ENCODE peak calls at places on chromosomes 12 and 14, in seven cellular contexts. I, S, U, R, O, J and A are unnamed samples.

GRCh38 chr14:58947156-58947555 is 241.3 kb upstream of the DAAM1 start:
- DNase-seq in I (no peak), S (no peak), U (no peak), R (no peak), O (no peak), J (no peak), A (no peak)

GRCh38 chr12:89817501-89818226 is 109.0 kb upstream of the ATP2B1 start:
- DNase-seq in I (no peak), S (no peak), U (no peak), R (no peak), O (no peak), J (no peak), A (no peak)

GRCh38 chr14:56247495-56248087 is 129.4 kb downstream of the PELI2 start:
- DNase-seq in I (no peak), S (peak; percentile 12), U (no peak), R (no peak), O (peak; percentile 4), J (no peak), A (no peak)

GRCh38 chr14:106518054-106518943 is 991.9 kb downstream of the TMEM121 start:
- DNase-seq in I (no peak), S (no peak), U (no peak), R (no peak), O (no peak), J (peak; percentile 11), A (peak; percentile 12)

GRCh38 chr14:82694820-82695219 is 1161.2 kb upstream of the SEL1L start:
- DNase-seq in I (no peak), S (no peak), U (no peak), R (no peak), O (no peak), J (no peak), A (no peak)

GRCh38 chr12:68350753-68351152 is 18.6 kb upstream of the MDM1 start:
- DNase-seq in I (no peak), S (no peak), U (no peak), R (no peak), O (no peak), J (no peak), A (no peak)

GRCh38 chr12:105485321-105485910 is 154.9 kb downstream of the C12orf75 start:
- DNase-seq in I (no peak), S (no peak), U (no peak), R (no peak), O (no peak), J (no peak), A (no peak)

GRCh38 chr14:89436274-89436656 is 19.2 kb upstream of the FOXN3 start:
- DNase-seq in I (no peak), S (no peak), U (no peak), R (no peak), O (no peak), J (no peak), A (no peak)

GRCh38 chr14:75607044-75607443 is 28.6 kb downstream of the FLVCR2 start:
- DNase-seq in I (no peak), S (peak; percentile 52), U (no peak), R (no peak), O (no peak), J (no peak), A (no peak)

GRCh38 chr12:112906712-112907414 is at the start of gene OAS1:
- DNase-seq in I (peak; percentile 89), S (peak; percentile 72), U (no peak), R (no peak), O (no peak), J (peak; percentile 59), A (no peak)

GRCh38 chr14:27917896-27918295 is 848.7 kb upstream of the FOXG1 start:
- DNase-seq in I (no peak), S (no peak), U (no peak), R (no peak), O (no peak), J (no peak), A (no peak)

GRCh38 chr14:95545769-95546168 is 10.9 kb downstream of the GLRX5 start:
- DNase-seq in I (no peak), S (no peak), U (no peak), R (no peak), O (peak; percentile 53), J (no peak), A (peak; percentile 71)

GRCh38 chr12:3262466-3262865 is 185.3 kb downstream of the TSPAN9 start:
- DNase-seq in I (no peak), S (no peak), U (peak; percentile 10), R (no peak), O (no peak), J (no peak), A (no peak)

GRCh38 chr14:105863296-105864108 is 337.1 kb downstream of the TMEM121 start:
- DNase-seq in I (no peak), S (no peak), U (no peak), R (no peak), O (no peak), J (no peak), A (no peak)

GRCh38 chr14:83101855-83102254 is 1568.2 kb upstream of the SEL1L start:
- DNase-seq in I (no peak), S (no peak), U (no peak), R (no peak), O (no peak), J (no peak), A (no peak)

GRCh38 chr14:31884776-31885379 is 192.2 kb upstream of the ARHGAP5 start:
- DNase-seq in I (no peak), S (no peak), U (no peak), R (no peak), O (no peak), J (no peak), A (no peak)

GRCh38 chr12:124681779-124682391 is 114.5 kb upstream of the NCOR2 start:
- DNase-seq in I (no peak), S (peak; percentile 41), U (no peak), R (no peak), O (no peak), J (no peak), A (peak; percentile 75)

DNA sequence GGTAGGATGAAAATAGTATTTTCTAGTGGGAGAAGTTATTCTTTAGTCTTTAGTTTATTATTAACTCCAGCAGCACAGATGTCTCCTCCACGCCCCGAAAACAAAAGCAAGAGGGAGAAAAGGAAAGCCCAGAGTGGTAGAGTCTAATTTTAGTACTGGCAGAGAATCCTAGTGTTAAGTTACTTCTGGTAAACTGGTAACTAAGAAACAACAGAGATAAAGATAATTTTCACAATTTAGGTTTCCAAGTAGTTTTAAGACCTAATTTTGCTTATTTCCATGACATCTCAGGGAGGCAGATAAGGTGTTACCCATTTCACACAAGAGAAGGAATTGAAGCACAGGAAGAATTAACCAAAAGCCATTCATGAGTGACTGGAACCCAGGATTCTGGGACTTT is 16.3 kb downstream of the ATP5MC2 start:
- DNase-seq in I (peak; percentile 8), S (no peak), U (no peak), R (no peak), O (no peak), J (no peak), A (no peak)
- H3K4me3 ChIP-seq in I (no peak overlapping the region), S (peak overlapping the region; percentile 58), U (no peak overlapping the region), R (no peak overlapping the region), O (no peak overlapping the region), J (peak overlapping the region; percentile 10), A (no peak overlapping the region)

GRCh38 chr14:68160779-68161546 is 341.4 kb downstream of the RAD51B start:
- DNase-seq in I (no peak), S (no peak), U (no peak), R (no peak), O (no peak), J (no peak), A (no peak)

GRCh38 chr14:68167019-68167716 is 347.6 kb downstream of the RAD51B start:
- DNase-seq in I (no peak), S (no peak), U (no peak), R (no peak), O (no peak), J (no peak), A (no peak)

GRCh38 chr14:68165274-68165843 is 345.8 kb downstream of the RAD51B start:
- DNase-seq in I (no peak), S (no peak), U (no peak), R (no peak), O (no peak), J (no peak), A (no peak)

GRCh38 chr14:68167717-68168087 is 348.1 kb downstream of the RAD51B start:
- DNase-seq in I (no peak), S (no peak), U (no peak), R (no peak), O (no peak), J (no peak), A (no peak)

DNA sequence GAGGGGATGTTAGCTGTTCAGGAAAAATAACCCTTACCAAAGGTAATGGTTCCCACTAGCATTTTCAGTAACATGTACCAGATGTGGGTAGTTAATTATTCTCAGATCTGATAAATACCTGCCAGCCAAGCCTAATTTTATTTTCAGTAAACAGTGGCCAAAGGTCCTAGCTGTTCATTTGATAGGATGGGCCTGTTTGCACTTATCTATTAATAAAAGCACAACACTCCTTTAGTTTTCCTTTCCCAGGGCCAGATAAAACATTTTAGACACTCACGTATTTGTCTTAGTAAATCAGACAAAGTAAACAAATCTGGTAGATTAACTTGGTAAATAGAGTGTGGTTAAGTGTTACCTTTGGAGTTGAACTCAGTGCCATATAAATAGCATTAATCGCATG is 345.1 kb downstream of the RAD51B start:
- DNase-seq in I (no peak), S (peak; percentile 71), U (no peak), R (no peak), O (no peak), J (peak; percentile 16), A (no peak)
- TF ChIP-seq POLR2AphosphoS5 in I (no peak), S (no peak), U (no peak), R (no peak), O (no peak), J (no peak), A (no peak)

GRCh38 chr12:130873825-130874224 is 2.0 kb downstream of the RAN start:
- DNase-seq in I (no peak), S (no peak), U (no peak), R (no peak), O (no peak), J (no peak), A (no peak)
- TF ChIP-seq SIN3A in I (no peak), S (no peak), U (no peak), R (no peak), O (no peak), J (no peak), A (no peak)

GRCh38 chr12:120742207-120742536 is 16.5 kb downstream of the ACADS start:
- DNase-seq in I (no peak), S (no peak), U (no peak), R (no peak), O (no peak), J (no peak), A (no peak)

GRCh38 chr12:120739031-120739762 is 13.6 kb downstream of the ACADS start:
- DNase-seq in I (no peak), S (no peak), U (no peak), R (no peak), O (no peak), J (no peak), A (no peak)

GRCh38 chr12:120741476-120742206 is 16.0 kb downstream of the ACADS start:
- DNase-seq in I (no peak), S (peak; percentile 41), U (no peak), R (peak; percentile 48), O (no peak), J (no peak), A (no peak)

GRCh38 chr12:120739821-120740613 is 14.4 kb downstream of the ACADS start:
- DNase-seq in I (no peak), S (no peak), U (no peak), R (no peak), O (no peak), J (no peak), A (no peak)

DNA sequence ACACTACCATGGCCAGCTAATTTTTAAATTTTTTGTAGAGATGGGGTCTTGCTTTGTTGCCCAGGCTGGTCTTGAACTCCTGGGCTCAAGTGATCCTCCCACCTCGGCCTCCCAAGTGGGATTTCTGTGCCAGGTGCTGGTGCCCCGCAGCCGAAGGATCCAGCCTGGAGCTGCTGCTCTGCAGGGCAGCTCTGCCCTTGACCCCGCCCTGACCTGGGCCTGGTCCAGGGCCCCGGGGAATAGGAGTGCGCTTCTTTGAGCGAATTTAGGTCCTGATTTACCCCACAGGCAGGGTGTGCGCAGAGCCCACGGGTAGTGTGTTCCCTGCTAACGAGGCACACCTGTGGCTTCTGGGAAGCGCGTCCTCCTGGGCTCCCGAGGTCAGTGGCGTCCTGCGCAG is 15.2 kb downstream of the ACADS start:
- DNase-seq in I (no peak), S (no peak), U (no peak), R (no peak), O (no peak), J (no peak), A (no peak)
- H3K4me3 ChIP-seq in I (no peak overlapping the region), S (no peak overlapping the region), U (no peak overlapping the region), R (no peak overlapping the region), O (no peak overlapping the region), J (no peak overlapping the region), A (no peak overlapping the region)